ENCODE peak calls at places on chromosomes 6 and 20, in eight cellular contexts. Q, M, X, T, L, V, R and S are unnamed samples.

GRCh38 chr6:122789862-122790739 is 1.0 kb downstream of the SMPDL3A start:
- DNase-seq in T (peak; percentile 38), M (peak; percentile 68), V (no peak), Q (no peak), X (no peak), L (peak; percentile 33), R (peak; percentile 32), S (no peak)

GRCh38 chr6:49913656-49914055 is 47.3 kb upstream of the CRISP1 start:
- DNase-seq in T (no peak), V (no peak), R (peak; percentile 23), Q (no peak), M (no peak), X (no peak), L (no peak), S (no peak)

GRCh38 chr20:23614163-23614562 is 8.4 kb upstream of the CST9 start:
- DNase-seq in Q (no peak), X (no peak), V (no peak), R (no peak), M (no peak), L (no peak), T (no peak), S (no peak)

GRCh38 chr20:5658897-5659296 is 91.3 kb upstream of the SHLD1 start:
- DNase-seq in L (peak; percentile 90), T (peak; percentile 35), Q (no peak), M (peak; percentile 24), X (no peak), R (peak; percentile 68), V (no peak), S (no peak)

GRCh38 chr20:3222635-3223600 is 13.6 kb downstream of the ITPA start:
- DNase-seq in X (no peak), L (no peak), Q (no peak), R (peak; percentile 97), M (peak; percentile 85), V (no peak), T (no peak), S (no peak)

GRCh38 chr6:17703256-17703694 is 3.5 kb downstream of the NUP153 start:
- DNase-seq in T (no peak), X (no peak), V (no peak), L (peak; percentile 83), Q (no peak), R (no peak), M (peak; percentile 68), S (no peak)

GRCh38 chr6:154882107-154882506 is 113.0 kb upstream of the TIAM2 start:
- DNase-seq in M (no peak), R (no peak), X (no peak), Q (no peak), L (peak; percentile 58), T (no peak), V (no peak), S (no peak)

GRCh38 chr6:34526992-34527728 is 29.0 kb downstream of the SPDEF start:
- DNase-seq in X (peak; percentile 96), M (peak; percentile 80), R (peak; percentile 81), L (peak; percentile 83), T (peak; percentile 97), Q (peak; percentile 72), V (peak; percentile 96), S (peak; percentile 64)

GRCh38 chr6:167441653-167442644 is 117.1 kb downstream of the TTLL2 start:
- DNase-seq in Q (peak; percentile 89), V (no peak), X (no peak), L (peak; percentile 4), R (no peak), T (no peak), M (no peak), S (peak; percentile 98)

GRCh38 chr20:34017610-34018009 is 23.9 kb downstream of the RALY start:
- DNase-seq in R (no peak), L (peak; percentile 98), Q (no peak), T (no peak), V (no peak), X (no peak), M (no peak), S (no peak)

GRCh38 chr6:29943053-29943966 is 978 bp downstream of the HLA-A start:
- DNase-seq in T (peak; percentile 60), R (no peak), L (no peak), Q (no peak), V (peak; percentile 46), M (no peak), X (no peak), S (no peak)

GRCh38 chr6:524803-525202 is 132.1 kb downstream of the HUS1B start:
- DNase-seq in L (no peak), T (no peak), V (no peak), R (no peak), Q (no peak), M (no peak), X (no peak), S (no peak)

GRCh38 chr6:90008908-90009501 is 114.7 kb downstream of the GJA10 start:
- DNase-seq in M (no peak), V (no peak), L (peak; percentile 87), T (no peak), Q (no peak), X (no peak), R (no peak), S (no peak)

GRCh38 chr6:63440057-63440456 is 120.3 kb upstream of the LGSN start:
- DNase-seq in X (no peak), M (no peak), Q (no peak), T (no peak), L (no peak), R (no peak), V (no peak), S (no peak)

GRCh38 chr6:113362542-113363430 is 494.4 kb upstream of the MARCKS start:
- DNase-seq in X (no peak), V (no peak), T (no peak), R (no peak), M (no peak), L (peak; percentile 65), Q (no peak), S (no peak)